ENCODE peak calls at places on chromosome 14, in four cellular contexts. N is gastrocnemius medialis; V is CD8-positive, alpha-beta memory T cell; M is tibial artery. X is an unnamed sample.

GRCh38 chr14:67559639-67560038 is 26.5 kb downstream of the PLEKHH1 start:
- DNase-seq in N (no peak), V (no peak), M (no peak), X (no peak)

GRCh38 chr14:28565345-28565744 is 201.2 kb upstream of the FOXG1 start:
- DNase-seq in N (no peak), V (no peak), M (no peak), X (no peak)

GRCh38 chr14:89330236-89331002 is 86.6 kb downstream of the FOXN3 start:
- DNase-seq in N (peak), V (no peak), M (peak), X (no peak)

GRCh38 chr14:29717906-29718305 is 209.7 kb downstream of the PRKD1 start:
- DNase-seq in N (no peak), V (no peak), M (no peak), X (no peak)

GRCh38 chr14:103057372-103058208 is at the start of gene CDC42BPB:
- DNase-seq in N (peak), V (peak), M (peak), X (peak)

GRCh38 chr14:104600141-104600643 is 4.4 kb downstream of the TMEM179 start:
- DNase-seq in N (no peak), V (no peak), M (peak), X (peak)

GRCh38 chr14:100841445-100842403 is 15.8 kb downstream of the MEG3 start:
- DNase-seq in N (no peak), V (no peak), M (peak), X (no peak)

GRCh38 chr14:20606190-20606901 is 15.2 kb upstream of the RNASE12 start:
- DNase-seq in N (no peak), V (no peak), M (no peak), X (peak)

GRCh38 chr14:97329701-97330100 is 532.5 kb downstream of the VRK1 start:
- DNase-seq in N (no peak), V (no peak), M (no peak), X (no peak)

GRCh38 chr14:63460594-63461132 is 82.5 kb downstream of the PPP2R5E start:
- DNase-seq in N (no peak), V (no peak), M (no peak), X (no peak)

GRCh38 chr14:89283327-89284060 is 133.5 kb downstream of the FOXN3 start:
- DNase-seq in N (no peak), V (no peak), M (peak), X (no peak)

DNA sequence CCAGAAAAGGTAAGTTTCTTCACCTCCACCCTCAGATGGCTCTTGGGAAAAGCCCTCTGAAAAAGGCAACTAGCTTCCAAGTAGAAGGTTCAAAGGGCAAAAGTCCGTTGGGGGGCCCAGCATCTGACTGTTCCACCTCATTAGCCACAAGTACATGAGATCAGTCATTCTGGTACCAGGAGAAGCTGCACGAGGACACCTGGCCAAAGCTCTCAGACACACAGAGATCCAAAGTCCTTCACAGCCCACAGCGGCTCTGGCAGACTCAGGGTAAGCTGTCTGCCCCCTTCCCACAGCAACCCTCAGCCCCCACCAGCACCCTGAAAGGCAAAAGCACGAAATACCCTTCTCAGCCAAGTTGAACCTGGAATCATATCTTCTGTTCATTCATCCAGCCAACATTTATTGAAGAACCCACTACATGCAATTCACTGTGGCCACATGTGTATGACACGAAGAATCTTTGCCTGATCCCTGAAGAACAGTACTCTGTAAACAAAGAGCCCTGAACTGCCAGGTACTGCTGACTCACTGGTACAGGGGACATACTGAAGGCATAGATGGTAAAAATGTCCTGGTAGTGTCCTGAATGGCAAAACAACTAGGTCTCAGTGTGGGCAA is 19.0 kb downstream of the SLC7A7 start:
- DNase-seq in N (no peak), V (no peak), M (no peak), X (no peak)
- H3K4me3 ChIP-seq in N (no peak), V (no peak), M (no peak), X (no peak)

DNA sequence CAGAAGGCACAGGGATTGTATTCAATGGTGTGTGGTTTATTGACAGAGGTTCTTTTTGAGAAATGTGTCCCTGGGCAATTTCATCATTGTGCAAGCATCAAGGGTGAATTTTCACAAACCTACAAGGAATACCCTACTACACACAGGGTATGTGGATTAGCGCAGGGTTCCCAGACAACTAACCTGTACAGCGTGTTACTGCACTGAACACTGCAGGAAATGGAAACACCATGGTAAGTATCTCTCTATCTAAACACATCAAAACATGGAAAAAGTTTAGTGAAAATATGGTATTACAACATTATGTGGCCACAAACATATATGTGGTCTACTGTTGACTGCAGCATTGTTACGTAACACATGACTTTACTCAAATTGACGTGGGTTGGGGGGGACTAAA is 893.0 kb downstream of the TMEM121 start:
- DNase-seq in N (no peak), V (no peak), M (no peak), X (no peak)
- H3K4me3 ChIP-seq in N (no peak), V (no peak), M (no peak), X (no peak)

GRCh38 chr14:71264260-71264659 is 357.0 kb downstream of the PCNX1 start:
- DNase-seq in N (no peak), V (no peak), M (no peak), X (no peak)
- H3K4me3 ChIP-seq in N (no peak), V (no peak), M (no peak), X (no peak)

GRCh38 chr14:61391119-61391518 is 69.7 kb downstream of the PRKCH start:
- DNase-seq in N (no peak), V (no peak), M (no peak), X (no peak)
- H3K4me3 ChIP-seq in N (no peak), V (peak), M (no peak), X (no peak)

GRCh38 chr14:80212025-80212402 is 710 bp upstream of the DIO2 start:
- DNase-seq in N (no peak), V (no peak), M (no peak), X (no peak)

GRCh38 chr14:80215081-80215480 is 3.8 kb upstream of the DIO2 start:
- DNase-seq in N (no peak), V (no peak), M (no peak), X (no peak)

GRCh38 chr14:80213602-80214001 is 2.3 kb upstream of the DIO2 start:
- DNase-seq in N (peak), V (no peak), M (no peak), X (peak)

GRCh38 chr14:80208426-80208950 is 2.8 kb downstream of the DIO2 start:
- DNase-seq in N (no peak), V (no peak), M (no peak), X (no peak)

GRCh38 chr14:80211143-80212024 is at the start of gene DIO2:
- DNase-seq in N (peak), V (no peak), M (peak), X (no peak)
- H3K4me3 ChIP-seq in N (peak), V (no peak), M (peak), X (no peak)

GRCh38 chr14:72850360-72850759 is 43.5 kb downstream of the DPF3 start:
- DNase-seq in N (no peak), V (no peak), M (no peak), X (no peak)

GRCh38 chr14:72849222-72849621 is 44.7 kb downstream of the DPF3 start:
- DNase-seq in N (no peak), V (no peak), M (no peak), X (no peak)

GRCh38 chr14:72855913-72856312 is 38.0 kb downstream of the DPF3 start:
- DNase-seq in N (peak), V (no peak), M (no peak), X (no peak)

GRCh38 chr14:72851660-72852059 is 42.2 kb downstream of the DPF3 start:
- DNase-seq in N (no peak), V (no peak), M (no peak), X (no peak)

DNA sequence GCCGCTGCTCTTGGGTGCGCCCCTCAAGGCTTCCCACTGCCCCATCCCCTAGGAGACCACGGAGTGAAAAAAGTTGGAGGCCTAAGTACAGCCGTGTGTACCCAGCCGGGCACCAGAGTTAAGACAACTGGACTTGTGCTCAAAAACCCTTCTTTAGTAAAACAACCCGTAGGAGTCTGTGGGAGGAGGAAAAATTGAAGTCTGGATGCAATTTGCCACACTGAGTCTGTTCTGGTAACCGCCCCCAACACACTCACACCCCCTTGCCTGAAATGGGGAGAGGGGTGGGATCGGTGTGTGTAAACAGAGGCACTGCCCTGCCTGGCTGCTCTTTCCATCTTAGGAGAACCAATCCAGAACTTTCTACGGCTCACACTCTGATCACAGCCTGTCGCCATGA is 41.7 kb downstream of the DPF3 start:
- DNase-seq in N (no peak), V (no peak), M (no peak), X (no peak)
- H3K4me3 ChIP-seq in N (no peak), V (no peak), M (no peak), X (no peak)

GRCh38 chr14:65846469-65846868 is 433.9 kb downstream of the FUT8 start:
- DNase-seq in N (no peak), V (no peak), M (no peak), X (peak)
- H3K4me3 ChIP-seq in N (no peak), V (peak), M (no peak), X (no peak)

DNA sequence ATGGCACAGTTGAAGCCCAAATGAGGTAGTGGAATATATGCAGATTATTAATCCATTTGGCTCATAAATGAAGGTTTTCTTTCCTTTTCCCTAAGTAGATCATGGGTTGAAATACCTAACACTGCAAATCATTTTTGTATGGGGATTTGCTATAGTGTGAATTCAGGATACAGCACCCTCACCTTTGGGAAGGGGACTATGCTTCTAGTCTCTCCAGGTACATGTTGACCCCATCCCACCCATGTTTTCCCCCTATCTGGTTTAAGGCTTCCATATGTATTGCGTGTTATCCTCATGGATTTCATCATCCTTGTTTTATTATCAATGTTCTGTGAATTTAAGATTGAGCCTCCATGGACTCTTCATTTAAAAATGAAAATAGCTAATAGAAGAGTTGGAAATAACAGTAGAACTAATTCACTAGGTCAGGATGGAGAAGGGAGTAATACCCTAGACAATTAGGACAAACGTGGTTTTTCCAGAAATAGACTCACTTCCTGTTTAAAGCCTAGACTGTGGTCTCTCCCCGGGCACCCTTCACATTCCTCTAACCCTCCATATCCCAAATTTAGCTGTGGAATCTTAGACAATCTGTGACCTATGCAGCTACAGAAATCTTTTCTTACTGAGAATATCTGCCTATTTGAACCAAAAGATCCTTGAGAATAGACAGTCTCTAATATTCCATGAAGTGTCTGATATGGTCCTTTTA is 56.5 kb downstream of the DAD1 start:
- DNase-seq in N (no peak), V (no peak), M (no peak), X (no peak)
- H3K4me3 ChIP-seq in N (no peak), V (peak), M (no peak), X (no peak)

X was measured in H7.